ENCODE peak calls at places on chromosome 21, in nine cellular contexts. S, N, C, Y, W, M, Z, J and L are unnamed samples.

GRCh38 chr21:41761211-41762181 is 5.4 kb downstream of the RIPK4 start:
- DNase-seq in C (no peak), Y (no peak), N (no peak), Z (no peak), S (no peak), J (peak), M (no peak), W (peak), L (no peak)

GRCh38 chr21:45639206-45640000 is 4.1 kb upstream of the PCBP3 start:
- DNase-seq in M (no peak), S (no peak), Y (no peak), Z (no peak), W (no peak), C (no peak), J (peak), N (no peak), L (no peak)

GRCh38 chr21:26385721-26386120 is 187.4 kb downstream of the CYYR1 start:
- DNase-seq in W (peak), S (no peak), M (peak), Y (no peak), J (peak), Z (no peak), N (no peak), C (no peak), L (no peak)

GRCh38 chr21:17780539-17780938 is 38.6 kb downstream of the C21orf91 start:
- DNase-seq in C (peak), Y (peak), W (peak), S (no peak), J (no peak), Z (peak), N (no peak), M (no peak), L (no peak)

GRCh38 chr21:46081022-46081861 is 16.7 kb upstream of the COL6A2 start:
- DNase-seq in N (no peak), J (no peak), C (peak), Y (peak), M (no peak), S (no peak), Z (no peak), W (no peak), L (no peak)

GRCh38 chr21:34544032-34544496 is 32.1 kb upstream of the KCNE1 start:
- DNase-seq in J (peak), S (no peak), Y (peak), M (no peak), Z (peak), W (peak), C (no peak), N (peak), L (peak)

GRCh38 chr21:24486973-24487372 is 1120.3 kb downstream of the MRPL39 start:
- DNase-seq in W (no peak), S (no peak), C (no peak), N (no peak), J (no peak), Z (no peak), M (no peak), Y (no peak), L (no peak)

GRCh38 chr21:33360871-33361602 is 36.3 kb downstream of the IFNAR1 start:
- DNase-seq in W (peak), N (peak), J (peak), C (peak), S (peak), Z (peak), M (peak), Y (peak), L (no peak)

GRCh38 chr21:28737671-28738279 is 254.9 kb downstream of the LTN1 start:
- DNase-seq in J (peak), Z (peak), Y (no peak), M (no peak), S (no peak), C (no peak), W (no peak), N (no peak), L (no peak)

GRCh38 chr21:34511787-34512451 is at the start of gene KCNE1:
- DNase-seq in Y (no peak), S (no peak), Z (no peak), W (no peak), M (no peak), J (no peak), N (no peak), C (no peak), L (no peak)